ENCODE peak calls at places on chromosomes 7 and 10, in seven cellular contexts. S is fibroblast of mammary gland, U is psoas muscle, V is testis, X is fibroblast of pulmonary artery, J is lower lobe of right lung, R is HFF-Myc. K is an unnamed sample.
A peak's percentile ranks its signal among the peaks of the same experiment; 100 is the strongest.

GRCh38 chr10:62264702-62265436 is 3.8 kb downstream of the RTKN2 start:
- DNase-seq in J (no peak), R (peak; percentile 85), U (no peak), S (peak; percentile 91), V (no peak), X (peak; percentile 90), K (no peak)

GRCh38 chr7:17315974-17316373 is 17.5 kb downstream of the AHR start:
- DNase-seq in J (no peak), X (no peak), U (no peak), R (no peak), V (no peak), S (no peak), K (no peak)

GRCh38 chr7:12062062-12062461 is 149.0 kb upstream of the TMEM106B start:
- DNase-seq in U (no peak), R (no peak), X (peak; percentile 12), J (no peak), V (no peak), S (no peak), K (no peak)

GRCh38 chr10:77332256-77332655 is 305.4 kb downstream of the KCNMA1 start:
- DNase-seq in S (no peak), V (no peak), J (no peak), U (no peak), R (no peak), X (no peak), K (no peak)

GRCh38 chr7:82164813-82165212 is 278.8 kb downstream of the CACNA2D1 start:
- DNase-seq in V (peak; percentile 17), J (no peak), S (peak; percentile 86), X (peak; percentile 84), R (peak; percentile 40), U (no peak), K (no peak)

GRCh38 chr7:100489824-100490223 is 6.1 kb downstream of the NYAP1 start:
- DNase-seq in S (peak; percentile 83), U (no peak), J (no peak), R (peak; percentile 92), X (peak; percentile 90), V (peak; percentile 75), K (no peak)

GRCh38 chr7:146626912-146627311 is 510.3 kb downstream of the CNTNAP2 start:
- DNase-seq in U (no peak), V (no peak), J (no peak), S (no peak), R (no peak), X (no peak), K (no peak)

GRCh38 chr7:140364819-140365218 is 33.5 kb downstream of the SLC37A3 start:
- DNase-seq in U (no peak), X (no peak), R (no peak), J (no peak), V (no peak), S (no peak), K (no peak)

GRCh38 chr10:125130886-125131285 is 29.5 kb downstream of the CTBP2 start:
- DNase-seq in X (no peak), U (no peak), J (no peak), R (no peak), S (no peak), V (no peak), K (no peak)

GRCh38 chr7:38451840-38452239 is 178.4 kb upstream of the TARP start:
- DNase-seq in U (no peak), R (no peak), J (no peak), X (peak; percentile 58), V (no peak), S (peak; percentile 82), K (no peak)

GRCh38 chr10:126253613-126254002 is 134.7 kb downstream of the ADAM12 start:
- DNase-seq in R (no peak), V (no peak), X (no peak), S (no peak), J (no peak), U (no peak), K (no peak)

GRCh38 chr7:55132890-55133551 is 114.2 kb downstream of the EGFR start:
- DNase-seq in S (peak; percentile 99), X (peak; percentile 94), V (peak; percentile 53), R (peak; percentile 98), J (no peak), U (peak; percentile 54), K (no peak)

GRCh38 chr7:1940402-1940786 is 270.3 kb downstream of the ELFN1 start:
- DNase-seq in R (no peak), S (peak; percentile 88), J (peak; percentile 90), U (peak; percentile 56), V (peak; percentile 62), X (peak; percentile 25), K (peak; percentile 82)

GRCh38 chr7:138799336-138799965 is 1.5 kb upstream of the ATP6V0A4 start:
- DNase-seq in J (no peak), V (no peak), X (no peak), U (no peak), R (no peak), S (no peak), K (no peak)

GRCh38 chr7:95396136-95397032 is at the start of gene PON3:
- DNase-seq in S (no peak), X (no peak), V (peak; percentile 66), J (peak; percentile 77), R (no peak), U (peak; percentile 20), K (peak; percentile 16)

GRCh38 chr7:68619476-68619875 is 978.8 kb upstream of the AUTS2 start:
- DNase-seq in U (no peak), R (no peak), X (no peak), J (no peak), S (no peak), V (no peak), K (no peak)

GRCh38 chr10:30219977-30220751 is 128.9 kb downstream of the MTPAP start:
- DNase-seq in S (peak; percentile 54), R (no peak), J (peak; percentile 47), V (no peak), U (no peak), X (peak; percentile 72), K (no peak)

GRCh38 chr7:105775580-105775979 is 100.8 kb downstream of the ATXN7L1 start:
- DNase-seq in U (no peak), S (no peak), R (no peak), J (no peak), X (no peak), V (no peak), K (no peak)

GRCh38 chr7:144174613-144175012 is 8.7 kb upstream of the CTAGE4 start:
- DNase-seq in J (no peak), X (no peak), R (no peak), S (no peak), U (no peak), V (no peak), K (no peak)

GRCh38 chr7:66627151-66627681 is 1.5 kb upstream of the KCTD7 start:
- DNase-seq in U (no peak), V (no peak), S (peak; percentile 94), J (no peak), R (no peak), X (peak; percentile 53), K (no peak)

GRCh38 chr7:114916261-114916892 is 5.5 kb upstream of the MDFIC start:
- DNase-seq in R (no peak), J (no peak), S (no peak), X (no peak), U (no peak), V (no peak), K (no peak)

GRCh38 chr7:909358-910329 is 33.3 kb downstream of the GET4 start:
- DNase-seq in V (peak; percentile 73), R (no peak), X (peak; percentile 48), U (peak; percentile 72), S (no peak), J (peak; percentile 90), K (no peak)
- H3K4me3 ChIP-seq in V (peak overlapping the region; percentile 18), R (no peak overlapping the region), X (no peak overlapping the region), U (peak overlapping the region; percentile 51), S (no peak overlapping the region), J (peak overlapping the region; percentile 45), K (no peak overlapping the region)

DNA sequence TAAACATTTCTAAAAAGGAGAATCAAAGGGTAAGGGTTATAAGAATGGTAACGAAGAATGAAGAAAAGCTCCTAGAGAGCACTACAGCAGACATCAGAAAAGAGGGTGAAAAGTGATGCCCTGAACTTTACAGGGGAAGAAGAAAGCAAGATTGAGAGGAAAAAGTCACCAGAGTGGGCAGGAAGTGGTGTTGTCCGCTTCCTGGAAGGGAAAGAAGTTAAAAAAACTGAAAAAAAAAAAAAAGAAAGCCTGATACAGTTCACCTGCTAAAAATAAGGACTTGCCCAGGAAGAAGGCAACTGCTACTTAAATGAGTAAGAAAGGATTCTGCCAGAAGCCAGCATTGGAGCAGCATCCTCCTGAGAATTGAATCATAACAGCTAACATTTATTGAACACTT is 330.1 kb upstream of the PHF14 start:
- DNase-seq in S (no peak), J (no peak), U (no peak), V (no peak), X (no peak), R (no peak), K (no peak)
- H3K4me3 ChIP-seq in S (no peak overlapping the region), J (no peak overlapping the region), U (no peak overlapping the region), V (no peak overlapping the region), X (no peak overlapping the region), R (no peak overlapping the region), K (no peak overlapping the region)

GRCh38 chr7:36155811-36156361 is 2.8 kb downstream of the EEPD1 start:
- DNase-seq in R (no peak), X (no peak), U (peak; percentile 56), S (no peak), J (no peak), V (peak; percentile 26), K (no peak)

GRCh38 chr7:36153571-36154097 is 580 bp downstream of the EEPD1 start:
- DNase-seq in S (no peak), V (peak; percentile 33), U (no peak), J (peak; percentile 76), X (no peak), R (no peak), K (peak; percentile 10)

GRCh38 chr7:36152756-36153570 is at the start of gene EEPD1:
- DNase-seq in U (peak; percentile 100), R (peak; percentile 97), S (peak; percentile 99), X (peak; percentile 99), J (peak; percentile 100), V (peak; percentile 100), K (peak; percentile 100)

GRCh38 chr7:36151921-36152755 is 916 bp upstream of the EEPD1 start:
- DNase-seq in V (no peak), S (no peak), U (no peak), X (no peak), J (no peak), R (no peak), K (no peak)

GRCh38 chr7:36154255-36155212 is 1.5 kb downstream of the EEPD1 start:
- DNase-seq in X (no peak), S (no peak), U (peak; percentile 27), R (no peak), J (peak; percentile 54), V (no peak), K (no peak)
- H3K4me3 ChIP-seq in X (no peak overlapping the region), S (no peak overlapping the region), U (peak overlapping the region; percentile 93), R (peak overlapping the region; percentile 74), J (peak overlapping the region; percentile 75), V (peak overlapping the region; percentile 96), K (peak overlapping the region; percentile 73)

GRCh38 chr10:86744067-86744725 is 12.2 kb upstream of the BMPR1A start:
- DNase-seq in X (no peak), R (no peak), V (no peak), S (peak; percentile 22), U (no peak), J (no peak), K (no peak)
- H3K4me3 ChIP-seq in X (no peak overlapping the region), R (no peak overlapping the region), V (no peak overlapping the region), S (no peak overlapping the region), U (no peak overlapping the region), J (no peak overlapping the region), K (no peak overlapping the region)